ENCODE peak calls at places on chromosomes 1 and 21, in four cellular contexts. X is HepG2, W is heart left ventricle, Z is Calu3. I is an unnamed sample.

GRCh38 chr1:15206418-15207030 is 40.5 kb upstream of the FHAD1 start:
- DNase-seq in X (peak; percentile 88), W (no peak), Z (no peak), I (peak; percentile 36)

GRCh38 chr1:218250492-218250891 is 34.6 kb upstream of the RRP15 start:
- DNase-seq in X (no peak), W (no peak), Z (no peak), I (no peak)

GRCh38 chr1:6298530-6298929 is 37.6 kb upstream of the GPR153 start:
- DNase-seq in X (no peak), W (no peak), Z (no peak), I (no peak)

GRCh38 chr1:158002022-158002629 is 8.7 kb downstream of the KIRREL1 start:
- DNase-seq in X (no peak), W (no peak), Z (no peak), I (no peak)

GRCh38 chr1:30476911-30477459 is 246.4 kb downstream of the MATN1 start:
- DNase-seq in X (no peak), W (no peak), Z (no peak), I (no peak)

GRCh38 chr1:184789899-184790298 is 35.2 kb upstream of the EDEM3 start:
- DNase-seq in X (no peak), W (no peak), Z (no peak), I (no peak)

GRCh38 chr1:94121411-94121821 is 468 bp upstream of the ABCA4 start:
- DNase-seq in X (peak; percentile 70), W (no peak), Z (no peak), I (no peak)

GRCh38 chr1:180962178-180962577 is 49.5 kb downstream of the KIAA1614 start:
- DNase-seq in X (no peak), W (no peak), Z (no peak), I (no peak)

GRCh38 chr1:25170439-25170838 is 61.9 kb downstream of the SYF2 start:
- DNase-seq in X (no peak), W (no peak), Z (no peak), I (no peak)

GRCh38 chr1:194045416-194045815 is 859.0 kb upstream of the B3GALT2 start:
- DNase-seq in X (no peak), W (no peak), Z (no peak), I (no peak)

GRCh38 chr21:43267391-43268085 is 98.7 kb downstream of the CRYAA start:
- DNase-seq in X (no peak), W (peak; percentile 46), Z (no peak), I (no peak)

GRCh38 chr1:2606806-2607680 is 20.5 kb downstream of the PRXL2B start:
- DNase-seq in X (no peak), W (no peak), Z (no peak), I (no peak)

GRCh38 chr1:228376651-228377631 is 29.7 kb downstream of the TRIM11 start:
- DNase-seq in X (no peak), W (peak; percentile 26), Z (no peak), I (no peak)

GRCh38 chr1:209653915-209654351 is 1.7 kb upstream of the LAMB3 start:
- DNase-seq in X (peak; percentile 56), W (no peak), Z (peak; percentile 60), I (peak; percentile 42)

GRCh38 chr1:36888811-36889477 is 145.4 kb downstream of the GRIK3 start:
- DNase-seq in X (no peak), W (no peak), Z (no peak), I (no peak)

GRCh38 chr1:44276006-44276405 is 62.7 kb downstream of the DMAP1 start:
- DNase-seq in X (no peak), W (no peak), Z (no peak), I (no peak)

I was measured in HuH-7.